ENCODE peak calls at places on chromosomes 3 and 15, in seven cellular contexts. V is HepG2, I is SK-N-SH, N is HCT116, H is K562, E is GM12878, J is H1. K is an unnamed sample.

GRCh38 chr3:53668872-53669271 is 174.5 kb downstream of the CACNA1D start:
- DNase-seq in V (no peak), I (no peak), N (peak; percentile 10), H (peak; percentile 7), E (no peak), J (no peak), K (no peak)

GRCh38 chr3:146326875-146327543 is 76.1 kb upstream of the PLSCR4 start:
- DNase-seq in V (peak; percentile 46), I (peak; percentile 1), N (peak; percentile 35), H (no peak), E (no peak), J (no peak), K (peak; percentile 76)

GRCh38 chr3:157530637-157531300 is 27.6 kb upstream of the VEPH1 start:
- DNase-seq in V (no peak), I (no peak), N (no peak), H (no peak), E (no peak), J (no peak), K (no peak)

GRCh38 chr3:16390581-16390980 is 122.9 kb downstream of the RFTN1 start:
- DNase-seq in V (no peak), I (no peak), N (no peak), H (no peak), E (no peak), J (no peak), K (no peak)

GRCh38 chr3:129061888-129062834 is 1.6 kb downstream of the GP9 start:
- DNase-seq in V (no peak), I (peak; percentile 83), N (no peak), H (no peak), E (no peak), J (no peak), K (no peak)

GRCh38 chr3:126537116-126537729 is 13.3 kb downstream of the CHST13 start:
- DNase-seq in V (no peak), I (no peak), N (no peak), H (no peak), E (no peak), J (no peak), K (no peak)

GRCh38 chr3:186849392-186849975 is 7.0 kb downstream of the ADIPOQ start:
- DNase-seq in V (peak; percentile 67), I (peak; percentile 60), N (peak; percentile 35), H (no peak), E (peak; percentile 30), J (no peak), K (peak; percentile 85)

GRCh38 chr15:42863572-42864239 is 56.9 kb downstream of the TTBK2 start:
- DNase-seq in V (no peak), I (no peak), N (no peak), H (no peak), E (no peak), J (no peak), K (peak; percentile 47)

GRCh38 chr3:124097362-124098120 is 105.6 kb upstream of the ROPN1 start:
- DNase-seq in V (no peak), I (no peak), N (no peak), H (no peak), E (no peak), J (no peak), K (no peak)

GRCh38 chr3:108555966-108556581 is 33.2 kb downstream of the CIP2A start:
- DNase-seq in V (no peak), I (no peak), N (no peak), H (no peak), E (no peak), J (no peak), K (no peak)

GRCh38 chr3:190291994-190292584 is 30.2 kb downstream of the CLDN1 start:
- DNase-seq in V (no peak), I (no peak), N (no peak), H (no peak), E (no peak), J (no peak), K (no peak)
- TF ChIP-seq JUND in V (no peak), I (no peak), N (no peak), H (no peak), E (no peak), J (no peak), K (no peak)

GRCh38 chr3:21158801-21159564 is 592.0 kb downstream of the ZNF385D start:
- DNase-seq in V (no peak), I (no peak), N (no peak), H (no peak), E (no peak), J (no peak), K (no peak)
- TF ChIP-seq JUND in V (no peak), I (peak; percentile 7), N (no peak), H (no peak), E (no peak), J (no peak), K (no peak)

DNA sequence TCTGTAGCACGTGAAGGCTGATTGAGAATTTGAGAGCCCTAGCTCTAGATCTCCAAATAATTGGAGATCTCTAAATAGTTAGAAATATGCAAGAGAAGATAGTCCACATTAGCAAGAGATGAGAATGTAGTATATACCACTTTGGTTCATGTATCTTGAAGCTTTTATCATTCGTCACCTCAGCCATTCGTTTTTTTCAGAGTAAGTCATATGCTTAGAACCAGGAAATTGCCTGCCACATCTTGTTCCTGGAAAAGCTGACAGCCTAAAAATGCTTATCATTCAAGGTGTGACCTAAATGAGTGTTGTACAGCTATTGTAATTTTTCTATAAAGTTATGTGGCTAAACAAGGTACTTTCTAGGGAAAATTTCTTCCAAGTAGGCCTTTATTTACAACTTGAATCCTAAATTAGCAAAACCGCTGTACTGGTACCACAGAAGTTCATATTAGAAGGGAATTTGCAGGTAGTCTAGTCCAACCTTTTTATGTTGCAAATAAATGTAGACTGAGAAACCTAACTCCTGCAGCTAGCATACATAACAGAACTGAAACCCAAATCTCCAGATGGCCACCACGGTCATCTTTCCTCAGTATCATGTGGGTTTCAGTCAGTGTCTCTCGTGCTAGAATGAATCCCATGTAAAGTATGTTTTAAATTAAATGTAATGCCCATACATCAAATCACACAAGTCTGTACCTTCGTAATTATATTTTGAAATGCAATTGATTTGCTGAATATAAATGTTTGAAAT is 48.6 kb downstream of the FNDC3B start:
- DNase-seq in V (no peak), I (no peak), N (no peak), H (no peak), E (peak; percentile 45), J (no peak), K (no peak)
- TF ChIP-seq JUND in V (no peak), I (no peak), N (no peak), H (peak; percentile 60), E (no peak), J (no peak), K (no peak)

DNA sequence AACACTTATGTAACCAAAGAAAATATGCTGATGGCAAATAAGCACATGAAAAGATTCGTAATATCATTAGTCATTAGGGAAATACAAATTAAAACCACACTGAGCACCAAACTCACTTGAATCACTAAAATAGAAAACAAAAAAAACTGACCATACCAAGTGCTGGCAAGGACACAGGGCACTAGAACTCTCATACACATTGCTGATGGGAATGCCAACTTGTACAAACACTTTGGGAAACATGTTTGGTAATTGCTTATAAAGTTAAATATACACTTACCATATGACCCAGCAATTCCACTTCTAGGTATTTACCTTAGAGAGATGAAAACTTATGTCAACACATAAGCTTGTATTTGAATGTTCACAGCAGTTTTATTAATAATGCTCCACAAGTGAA is 95.5 kb downstream of the TFDP2 start:
- DNase-seq in V (no peak), I (no peak), N (no peak), H (no peak), E (no peak), J (no peak), K (no peak)
- TF ChIP-seq JUND in V (no peak), I (no peak), N (no peak), H (no peak), E (no peak), J (no peak), K (no peak)

GRCh38 chr3:79602385-79602784 is 165.4 kb downstream of the ROBO1 start:
- DNase-seq in V (no peak), I (peak; percentile 0), N (no peak), H (no peak), E (no peak), J (no peak), K (no peak)

GRCh38 chr3:79598594-79598993 is 169.2 kb downstream of the ROBO1 start:
- DNase-seq in V (no peak), I (no peak), N (no peak), H (no peak), E (no peak), J (peak; percentile 44), K (peak; percentile 24)

DNA sequence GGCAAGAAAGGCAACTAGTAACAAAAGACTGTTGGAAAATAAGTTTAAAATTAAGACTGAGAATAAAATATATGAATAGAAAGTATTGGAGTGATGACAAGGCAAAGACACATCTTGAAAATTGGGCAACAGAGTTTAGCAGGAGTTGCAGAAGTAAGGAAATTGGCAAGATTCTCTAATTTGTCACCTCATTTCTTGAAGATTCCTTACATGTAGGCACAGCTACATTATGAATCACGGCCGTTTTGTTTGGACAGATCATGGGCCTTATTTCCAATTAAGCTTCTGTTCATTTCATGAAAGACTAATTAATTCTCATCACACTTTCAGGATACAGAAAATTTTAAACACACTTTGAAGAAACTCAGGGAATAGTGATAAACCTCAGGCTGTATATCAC is 170.1 kb downstream of the ROBO1 start:
- DNase-seq in V (no peak), I (no peak), N (no peak), H (no peak), E (no peak), J (no peak), K (no peak)
- TF ChIP-seq JUND in V (no peak), I (no peak), N (no peak), H (no peak), E (no peak), J (no peak), K (no peak)

GRCh38 chr15:49187537-49188245 is 17.6 kb downstream of the GALK2 start:
- DNase-seq in V (no peak), I (no peak), N (no peak), H (no peak), E (no peak), J (no peak), K (no peak)
- TF ChIP-seq JUND in V (no peak), I (no peak), N (no peak), H (no peak), E (no peak), J (no peak), K (no peak)

GRCh38 chr3:30007668-30008067 is 598.7 kb upstream of the TGFBR2 start:
- DNase-seq in V (no peak), I (no peak), N (no peak), H (no peak), E (no peak), J (no peak), K (no peak)
- TF ChIP-seq JUND in V (no peak), I (no peak), N (peak; percentile 19), H (no peak), E (no peak), J (no peak), K (no peak)

GRCh38 chr3:180040966-180041365 is 4.2 kb upstream of the PEX5L start:
- DNase-seq in V (no peak), I (no peak), N (no peak), H (no peak), E (no peak), J (no peak), K (no peak)
- TF ChIP-seq JUND in V (no peak), I (no peak), N (no peak), H (no peak), E (no peak), J (no peak), K (no peak)